ENCODE peak calls at places on chromosomes 13 and 19, in five cellular contexts. O is A549, S is tibial artery, L is progenitor cell of endocrine pancreas, M is cardiac fibroblast. W is an unnamed sample.

GRCh38 chr13:40588101-40588500 is 78.3 kb downstream of the FOXO1 start:
- DNase-seq in O (no peak), S (no peak), M (no peak), L (no peak), W (no peak)

GRCh38 chr19:33064778-33065550 is at the start of gene RHPN2:
- DNase-seq in S (no peak), M (peak; percentile 71), L (peak; percentile 58), O (peak; percentile 93), W (no peak)

GRCh38 chr19:34171539-34171876 is 796 bp upstream of the LSM14A start:
- DNase-seq in S (no peak), O (no peak), L (no peak), M (peak; percentile 78), W (no peak)

GRCh38 chr19:13856530-13856929 is 20.4 kb upstream of the NANOS3 start:
- DNase-seq in S (no peak), M (no peak), O (no peak), L (no peak), W (no peak)

GRCh38 chr13:49904729-49905456 is 31.2 kb downstream of the SPRYD7 start:
- DNase-seq in L (no peak), O (no peak), M (no peak), S (no peak), W (no peak)

GRCh38 chr13:27770809-27771208 is 21.5 kb upstream of the GSX1 start:
- DNase-seq in L (no peak), O (peak; percentile 46), S (no peak), M (peak; percentile 35), W (no peak)

GRCh38 chr19:13284929-13285928 is 135.0 kb downstream of the IER2 start:
- DNase-seq in S (no peak), O (no peak), L (no peak), M (no peak), W (no peak)

GRCh38 chr13:23849670-23850069 is 39.5 kb downstream of the MIPEP start:
- DNase-seq in O (no peak), S (no peak), L (no peak), M (no peak), W (no peak)

GRCh38 chr13:99642006-99642405 is 140.7 kb downstream of the TM9SF2 start:
- DNase-seq in S (no peak), M (no peak), L (no peak), O (no peak), W (no peak)

GRCh38 chr13:23180711-23181110 is at the start of gene SGCG:
- DNase-seq in O (no peak), S (no peak), M (no peak), L (no peak), W (no peak)

GRCh38 chr19:12880551-12881171 is 588 bp downstream of the DNASE2 start:
- DNase-seq in S (peak; percentile 81), O (no peak), L (no peak), M (peak; percentile 21), W (no peak)

GRCh38 chr19:37931941-37932655 is 25.1 kb downstream of the SIPA1L3 start:
- DNase-seq in L (peak; percentile 62), M (peak; percentile 51), O (peak; percentile 96), S (peak; percentile 73), W (peak; percentile 77)

GRCh38 chr13:72180253-72180952 is 313.4 kb upstream of the DACH1 start:
- DNase-seq in S (no peak), L (no peak), O (no peak), M (peak; percentile 29), W (no peak)

GRCh38 chr19:7480975-7481265 is 7.9 kb downstream of the PEX11G start:
- DNase-seq in L (no peak), S (no peak), O (no peak), M (no peak), W (no peak)

GRCh38 chr19:29326351-29326750 is 113.4 kb upstream of the UQCRFS1 start:
- DNase-seq in S (no peak), O (no peak), M (no peak), L (no peak), W (no peak)

GRCh38 chr13:24685314-24685713 is 5.1 kb downstream of the ATP12A start:
- DNase-seq in O (no peak), M (no peak), L (no peak), S (no peak), W (no peak)

GRCh38 chr19:6325614-6326013 is 7.8 kb downstream of the ACER1 start:
- DNase-seq in L (no peak), S (no peak), O (no peak), M (no peak), W (no peak)

GRCh38 chr13:81686877-81687276 is 1346.0 kb upstream of the SPRY2 start:
- DNase-seq in S (no peak), M (peak; percentile 0), L (no peak), O (no peak), W (no peak)

GRCh38 chr13:110921209-110921608 is 6.3 kb upstream of the ANKRD10 start:
- DNase-seq in M (no peak), O (no peak), S (no peak), L (no peak), W (no peak)

DNA sequence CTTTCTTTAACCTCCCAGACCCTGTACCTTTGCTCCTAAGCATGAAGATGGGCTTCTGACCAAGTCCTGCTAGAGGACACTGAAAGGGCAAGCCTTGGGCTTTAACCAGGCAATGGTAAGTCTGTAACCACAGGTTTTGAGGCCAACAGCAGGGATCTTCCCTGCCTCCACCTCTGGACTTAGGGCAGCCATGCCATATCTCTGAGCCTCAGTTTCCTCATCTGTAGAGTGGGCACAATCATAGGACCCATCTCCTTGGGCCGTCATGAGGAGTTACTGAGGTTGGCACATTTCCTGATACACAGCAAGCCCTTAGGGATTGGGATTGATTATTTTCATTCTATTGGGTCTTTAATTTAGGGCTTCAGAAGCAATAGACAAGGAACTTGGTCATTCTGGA is 14.7 kb downstream of the KLK1 start:
- DNase-seq in O (no peak), L (no peak), M (no peak), S (no peak), W (no peak)
- TF ChIP-seq CTCF in O (no peak), L (no peak), M (no peak), S (no peak), W (no peak)

DNA sequence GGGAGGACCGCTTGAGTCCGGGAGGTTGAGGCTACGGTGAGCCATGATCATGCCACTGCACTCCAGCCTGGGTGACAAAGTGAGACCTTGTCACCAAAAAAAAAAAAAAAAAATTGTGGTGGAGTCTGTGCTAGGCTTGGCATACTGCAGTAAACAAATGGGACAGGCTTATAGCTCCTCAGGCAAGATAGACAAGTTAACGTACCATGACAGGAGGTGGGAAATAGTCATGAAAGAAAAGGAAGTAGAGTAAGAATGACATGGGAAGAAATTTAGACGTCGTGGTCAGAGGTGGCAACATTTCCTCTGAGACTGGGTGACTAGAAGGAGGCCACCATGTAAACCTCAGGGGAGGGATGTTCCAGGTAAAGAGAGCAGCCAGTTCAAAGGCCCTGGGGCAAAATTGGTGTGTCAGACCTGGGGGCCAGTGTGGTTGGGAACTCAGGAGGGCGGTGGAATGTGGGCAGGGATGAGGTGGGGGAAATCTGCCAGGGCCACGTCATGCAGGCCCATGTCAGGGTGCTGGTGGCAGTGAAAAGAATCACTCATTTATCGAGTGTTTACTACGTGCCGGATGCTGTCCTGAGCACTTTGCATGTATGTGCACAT is 5.6 kb downstream of the SNRPA start:
- DNase-seq in O (no peak), M (no peak), S (no peak), L (no peak), W (no peak)
- TF ChIP-seq CTCF in O (no peak), M (no peak), S (no peak), L (no peak), W (no peak)

GRCh38 chr19:41939861-41940442 is 11.7 kb upstream of the ERFL start:
- DNase-seq in S (no peak), O (no peak), M (no peak), L (peak; percentile 26), W (no peak)

GRCh38 chr19:41937525-41937924 is 9.3 kb upstream of the ERFL start:
- DNase-seq in S (no peak), O (no peak), M (no peak), L (no peak), W (no peak)

GRCh38 chr19:41936416-41936850 is 8.2 kb upstream of the ERFL start:
- DNase-seq in L (no peak), S (no peak), M (peak; percentile 42), O (no peak), W (no peak)

GRCh38 chr19:41936961-41937360 is 8.7 kb upstream of the ERFL start:
- DNase-seq in O (no peak), S (no peak), L (no peak), M (no peak), W (no peak)

GRCh38 chr19:41937976-41938375 is 9.7 kb upstream of the ERFL start:
- DNase-seq in L (no peak), S (no peak), M (no peak), O (no peak), W (no peak)
- TF ChIP-seq CTCF in L (no peak), S (no peak), M (no peak), O (no peak), W (no peak)

DNA sequence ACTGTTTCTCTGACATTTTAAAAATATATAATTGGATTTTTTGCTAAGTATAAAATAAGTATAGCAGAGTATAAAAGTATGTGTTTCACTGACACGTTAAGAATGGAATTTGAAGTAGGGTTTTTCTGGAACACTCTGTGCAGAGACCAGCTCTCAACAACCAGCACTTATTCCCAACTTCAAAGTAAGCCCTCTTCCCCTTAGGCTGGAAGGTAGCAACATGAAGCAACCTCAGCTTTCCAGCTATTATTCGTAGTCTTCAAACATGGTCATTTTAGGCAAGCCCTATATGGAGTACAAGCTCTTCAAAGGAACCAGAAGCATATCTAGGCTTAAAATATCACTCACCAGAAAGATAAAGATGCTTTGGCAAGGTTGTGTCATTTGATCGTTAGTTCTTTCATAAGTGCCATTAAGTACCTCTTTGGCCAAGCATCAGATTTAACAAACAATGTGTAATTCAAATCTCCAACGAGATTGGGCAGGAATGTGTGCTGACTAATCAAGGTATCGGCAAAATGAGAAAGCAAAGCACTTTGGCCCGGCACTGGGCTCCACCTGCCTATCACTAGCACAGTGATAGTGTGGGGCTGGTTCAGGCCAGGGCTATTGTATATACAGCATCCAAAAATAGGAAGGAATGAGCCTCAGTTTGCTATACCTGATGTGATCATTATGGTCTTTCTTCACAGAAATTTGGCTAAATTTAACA is 95.9 kb upstream of the FREM2 start:
- DNase-seq in S (no peak), O (no peak), M (no peak), L (no peak), W (no peak)
- TF ChIP-seq CTCF in S (no peak), O (no peak), M (no peak), L (no peak), W (no peak)

W was measured in ascending aorta.